ENCODE peak calls at places on chromosomes 5 and 9, in four cellular contexts. W, V, T and O are unnamed samples.

GRCh38 chr5:133420440-133421301 is 191.7 kb downstream of the FSTL4 start:
- DNase-seq in T (no peak), V (no peak), W (no peak), O (no peak)

GRCh38 chr9:114163517-114163924 is 8.2 kb downstream of the COL27A1 start:
- DNase-seq in V (peak; percentile 90), T (peak; percentile 79), W (no peak), O (peak; percentile 82)

GRCh38 chr9:112777914-112778313 is 27.4 kb downstream of the SNX30 start:
- DNase-seq in T (no peak), V (no peak), W (no peak), O (no peak)

GRCh38 chr9:32011049-32011448 is 373.4 kb upstream of the ACO1 start:
- DNase-seq in V (no peak), W (no peak), T (no peak), O (no peak)

GRCh38 chr9:98202252-98202651 is 9.8 kb upstream of the CORO2A start:
- DNase-seq in T (no peak), W (no peak), V (no peak), O (no peak)

GRCh38 chr9:135524130-135524861 is 3.1 kb downstream of the LCN1 start:
- DNase-seq in W (no peak), T (no peak), V (peak; percentile 29), O (peak; percentile 65)

GRCh38 chr9:131439224-131439623 is 45.3 kb downstream of the PRRC2B start:
- DNase-seq in V (no peak), T (no peak), W (no peak), O (no peak)

GRCh38 chr5:149611327-149611726 is 30.0 kb downstream of the ARHGEF37 start:
- DNase-seq in W (no peak), T (no peak), V (no peak), O (peak; percentile 68)

GRCh38 chr5:105735704-105736103 is 1935.0 kb downstream of the EFNA5 start:
- DNase-seq in T (no peak), W (no peak), V (no peak), O (no peak)

GRCh38 chr5:127066721-127067120 is 6.6 kb downstream of the C5orf63 start:
- DNase-seq in W (no peak), V (no peak), T (no peak), O (no peak)

GRCh38 chr5:170411100-170411499 is 21.9 kb upstream of the KCNMB1 start:
- DNase-seq in V (no peak), W (no peak), T (no peak), O (no peak)

GRCh38 chr5:61414806-61415205 is 82.7 kb downstream of the ZSWIM6 start:
- DNase-seq in W (no peak), V (no peak), T (no peak), O (no peak)

GRCh38 chr9:4080889-4081548 is 218.8 kb downstream of the GLIS3 start:
- DNase-seq in T (peak; percentile 65), W (no peak), V (peak; percentile 10), O (peak; percentile 44)

GRCh38 chr9:134517069-134517680 is 124.4 kb upstream of the COL5A1 start:
- DNase-seq in T (no peak), V (no peak), W (no peak), O (no peak)

GRCh38 chr9:36029765-36030528 is 6.8 kb upstream of the RECK start:
- DNase-seq in V (no peak), W (peak; percentile 92), T (no peak), O (no peak)

GRCh38 chr9:132014218-132014800 is 65.4 kb downstream of the MED27 start:
- DNase-seq in T (no peak), V (no peak), W (no peak), O (peak; percentile 40)

GRCh38 chr5:143673676-143674468 is 138.1 kb upstream of the HMHB1 start:
- DNase-seq in T (no peak), V (no peak), W (no peak), O (no peak)

GRCh38 chr5:157384971-157385709 is 74.9 kb upstream of the NIPAL4 start:
- DNase-seq in V (no peak), T (peak; percentile 26), W (peak; percentile 100), O (peak; percentile 52)

GRCh38 chr9:34408173-34408572 is 31.5 kb upstream of the MYORG start:
- DNase-seq in V (no peak), W (no peak), T (no peak), O (no peak)